ENCODE peak calls at places on chromosomes 4 and X, in ten cellular contexts. G is CD4-positive, alpha-beta T cell; N is endodermal cell; L is HL-60; E is GM13977; C is glutamatergic neuron; D is PC-9; H is choroid plexus epithelial cell; P is GM23338; K is retinal pigment epithelial cell. F is an unnamed sample.

GRCh38 chr4:83581411-83582288 is 45.7 kb downstream of the GPAT3 start:
- DNase-seq in E (no peak), P (no peak), K (no peak), C (no peak), H (no peak), L (no peak), N (no peak), D (no peak), G (no peak), F (no peak)

GRCh38 chr4:998096-998691 is 5.0 kb upstream of the SLC26A1 start:
- DNase-seq in L (no peak), G (no peak), H (no peak), C (no peak), E (no peak), D (no peak), K (no peak), P (no peak), N (no peak), F (no peak)

GRCh38 chr4:68691186-68691585 is 20.7 kb upstream of the UGT2B15 start:
- DNase-seq in N (no peak), D (no peak), G (no peak), K (no peak), E (no peak), H (no peak), P (no peak), L (no peak), C (no peak), F (no peak)

GRCh38 chr4:168711197-168712120 is 214.6 kb downstream of the PALLD start:
- DNase-seq in L (no peak), N (no peak), D (no peak), K (no peak), G (no peak), E (no peak), C (no peak), H (peak; percentile 39), P (no peak), F (no peak)

GRCh38 chrX:39855748-39856129 is 242.0 kb downstream of the BCOR start:
- DNase-seq in K (no peak), E (peak; percentile 49), N (peak; percentile 76), C (no peak), D (no peak), H (no peak), L (peak; percentile 32), P (peak; percentile 65), G (peak; percentile 77), F (no peak)

GRCh38 chrX:39222361-39223113 is 421.3 kb downstream of the MID1IP1 start:
- DNase-seq in P (no peak), G (no peak), E (no peak), K (no peak), L (no peak), H (no peak), N (no peak), D (no peak), C (no peak), F (no peak)

GRCh38 chr4:53943345-53944085 is 120.9 kb downstream of the CHIC2 start:
- DNase-seq in P (no peak), H (peak; percentile 63), L (no peak), K (peak; percentile 95), D (no peak), N (no peak), G (no peak), E (no peak), C (no peak), F (no peak)

GRCh38 chrX:38817004-38817703 is 15.9 kb downstream of the MID1IP1 start:
- DNase-seq in K (no peak), G (no peak), C (no peak), H (peak; percentile 57), N (peak; percentile 57), E (no peak), P (peak; percentile 42), D (no peak), L (peak; percentile 55), F (no peak)

GRCh38 chr4:145218251-145218650 is 37.9 kb upstream of the OTUD4 start:
- DNase-seq in D (no peak), N (no peak), E (peak; percentile 23), C (no peak), H (no peak), K (no peak), P (peak; percentile 34), L (no peak), G (no peak), F (no peak)

GRCh38 chr4:6011686-6012085 is 6.5 kb downstream of the C4orf50 start:
- DNase-seq in C (no peak), P (no peak), N (peak; percentile 59), L (no peak), H (peak; percentile 4), E (no peak), K (no peak), D (peak; percentile 10), G (no peak), F (no peak)

GRCh38 chr4:11011249-11011648 is 326.7 kb upstream of the CLNK start:
- DNase-seq in C (no peak), K (no peak), G (no peak), D (no peak), E (no peak), L (no peak), N (no peak), P (no peak), H (no peak), F (no peak)

GRCh38 chr4:155705664-155706063 is 39.0 kb downstream of the GUCY1A1 start:
- DNase-seq in G (no peak), K (peak; percentile 78), P (peak; percentile 10), C (no peak), D (peak; percentile 20), L (no peak), H (peak; percentile 79), E (no peak), N (peak; percentile 51), F (no peak)

GRCh38 chrX:46715521-46715920 is 43.4 kb downstream of the SLC9A7 start:
- DNase-seq in P (no peak), N (no peak), D (no peak), L (no peak), K (no peak), E (no peak), G (no peak), H (no peak), C (no peak), F (no peak)

GRCh38 chr4:187612211-187612780 is 383.3 kb upstream of the ZFP42 start:
- DNase-seq in P (no peak), D (no peak), G (no peak), C (no peak), E (no peak), K (no peak), H (no peak), L (no peak), N (no peak), F (no peak)

GRCh38 chr4:10151182-10151581 is 34.6 kb upstream of the WDR1 start:
- DNase-seq in N (no peak), G (no peak), C (no peak), K (no peak), L (no peak), D (no peak), E (no peak), H (no peak), P (no peak), F (no peak)

GRCh38 chr4:155489261-155489660 is 112.5 kb upstream of the MAP9 start:
- DNase-seq in N (no peak), D (no peak), G (no peak), E (no peak), C (no peak), L (no peak), P (no peak), H (no peak), K (no peak), F (no peak)

GRCh38 chr4:129362685-129363274 is 266.8 kb downstream of the C4orf33 start:
- DNase-seq in C (peak; percentile 60), K (peak; percentile 38), N (peak; percentile 75), G (peak; percentile 6), E (peak; percentile 45), L (peak; percentile 44), D (peak; percentile 44), P (peak; percentile 79), H (peak; percentile 88), F (no peak)

GRCh38 chr4:47704693-47705325 is 133.1 kb downstream of the CORIN start:
- DNase-seq in N (peak; percentile 87), K (peak; percentile 6), C (peak; percentile 52), P (peak; percentile 79), G (no peak), L (peak; percentile 69), D (peak; percentile 16), E (peak; percentile 25), H (peak; percentile 67), F (no peak)

GRCh38 chr4:138681000-138681604 is 334.5 kb upstream of the NOCT start:
- DNase-seq in L (peak; percentile 75), G (peak; percentile 38), H (peak; percentile 87), N (peak; percentile 92), K (no peak), P (peak; percentile 83), C (peak; percentile 84), D (peak; percentile 60), E (peak; percentile 48), F (peak; percentile 83)
- TF ChIP-seq CTCF in L (peak; percentile 63), G (peak; percentile 87), H (peak; percentile 92), N (peak; percentile 95), K (peak; percentile 80), P (peak; percentile 98), C (peak; percentile 99), D (peak; percentile 83), E (peak; percentile 84), F (peak; percentile 95)

GRCh38 chr4:140152015-140152703 is 1.8 kb downstream of the MAML3 start:
- DNase-seq in H (no peak), N (peak; percentile 81), C (peak; percentile 74), E (peak; percentile 66), D (peak; percentile 80), G (peak; percentile 80), L (peak; percentile 83), K (no peak), P (peak; percentile 79), F (peak; percentile 85)
- TF ChIP-seq CTCF in H (peak; percentile 30), N (peak; percentile 56), C (peak; percentile 17), E (no peak), D (no peak), G (no peak), L (no peak), K (peak; percentile 28), P (peak; percentile 48), F (peak; percentile 60)

GRCh38 chr4:65580551-65580950 is 89.7 kb downstream of the EPHA5 start:
- DNase-seq in G (no peak), K (no peak), P (peak; percentile 33), D (no peak), C (no peak), E (no peak), N (no peak), H (peak; percentile 46), L (no peak), F (no peak)
- TF ChIP-seq CTCF in G (no peak), K (peak; percentile 10), P (peak; percentile 50), D (no peak), C (no peak), E (no peak), N (peak; percentile 51), H (peak; percentile 29), L (no peak), F (peak; percentile 33)

DNA sequence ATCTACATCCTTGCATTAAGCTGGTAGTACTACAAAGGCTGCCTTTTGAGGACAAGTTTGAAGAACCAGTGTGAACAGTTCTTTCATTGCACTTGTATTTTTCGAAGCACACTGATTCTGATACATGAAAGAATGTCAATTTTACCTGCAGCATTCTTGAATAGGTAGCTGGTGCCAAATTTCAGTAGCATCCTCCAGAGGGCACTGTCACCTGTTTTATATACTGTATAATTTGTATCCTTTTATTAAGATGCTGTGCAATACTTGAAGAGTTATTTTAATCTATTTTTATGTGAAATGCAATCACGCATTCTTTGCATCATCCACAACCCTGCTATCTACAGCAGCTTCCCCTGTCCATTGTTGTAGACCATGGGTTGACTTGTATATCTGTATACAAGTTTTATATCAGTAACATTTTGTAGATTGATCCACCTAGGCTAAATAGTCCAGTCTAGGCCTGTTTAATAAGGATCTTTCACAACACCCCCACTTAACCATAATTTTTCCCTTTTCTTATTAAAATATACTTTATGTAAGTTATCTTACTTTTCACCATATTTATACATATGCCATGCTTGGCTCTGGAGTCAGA is 325.7 kb downstream of the PCDH7 start:
- DNase-seq in N (peak; percentile 53), H (peak; percentile 62), G (no peak), E (no peak), P (peak; percentile 65), L (no peak), C (no peak), K (no peak), D (peak; percentile 31), F (no peak)
- TF ChIP-seq CTCF in N (peak; percentile 85), H (peak; percentile 66), G (no peak), E (peak; percentile 39), P (peak; percentile 78), L (peak; percentile 8), C (peak; percentile 30), K (peak; percentile 58), D (peak; percentile 74), F (peak; percentile 68)

F was measured in type B pancreatic cell.